ENCODE peak calls at places on chromosomes 11 and 22, in five cellular contexts. N is PC-3, F is A549, S is OCI-LY7, K is spleen. I is an unnamed sample.

GRCh38 chr11:94134651-94135512 is 6.2 kb downstream of the PANX1 start:
- DNase-seq in N (peak; percentile 90), S (no peak), K (no peak), F (no peak), I (peak; percentile 92)

GRCh38 chr11:94623120-94623735 is 56.1 kb downstream of the PIWIL4 start:
- DNase-seq in S (peak; percentile 63), N (peak; percentile 95), K (no peak), F (peak; percentile 82), I (peak; percentile 90)

GRCh38 chr11:47375020-47375419 is 3.3 kb downstream of the SPI1 start:
- DNase-seq in K (peak; percentile 75), N (no peak), F (no peak), S (no peak), I (no peak)

GRCh38 chr11:83046626-83047172 is 25.0 kb downstream of the RAB30 start:
- DNase-seq in K (no peak), S (no peak), N (no peak), F (no peak), I (no peak)

GRCh38 chr22:44616882-44617655 is 84.9 kb upstream of the PRR5 start:
- DNase-seq in K (no peak), N (no peak), F (no peak), S (no peak), I (no peak)

GRCh38 chr11:12214751-12215150 is 104.4 kb downstream of the MICAL2 start:
- DNase-seq in K (no peak), N (no peak), F (no peak), S (no peak), I (peak; percentile 36)

GRCh38 chr11:102800774-102801173 is 2.8 kb upstream of the MMP1 start:
- DNase-seq in N (no peak), F (no peak), S (no peak), K (no peak), I (no peak)

GRCh38 chr11:130634981-130635473 is 186.6 kb downstream of the ADAMTS15 start:
- DNase-seq in F (peak; percentile 27), S (no peak), K (no peak), N (peak; percentile 98), I (peak; percentile 90)

GRCh38 chr11:13256216-13256615 is 21.4 kb upstream of the BMAL1 start:
- DNase-seq in N (no peak), K (no peak), S (no peak), F (no peak), I (peak; percentile 56)

GRCh38 chr11:111977141-111978027 is 40.2 kb downstream of the DIXDC1 start:
- DNase-seq in S (no peak), F (no peak), N (peak; percentile 56), K (peak; percentile 82), I (peak; percentile 28)

GRCh38 chr22:44737414-44738346 is 14.7 kb upstream of the ARHGAP8 start:
- DNase-seq in S (no peak), K (no peak), F (no peak), N (no peak), I (no peak)

GRCh38 chr22:40746428-40747220 is 67.3 kb downstream of the MCHR1 start:
- DNase-seq in F (no peak), N (no peak), S (no peak), K (no peak), I (peak; percentile 69)

GRCh38 chr22:37231406-37232139 is 12.5 kb downstream of the RAC2 start:
- DNase-seq in F (no peak), K (peak; percentile 82), N (no peak), S (no peak), I (no peak)

GRCh38 chr11:128669491-128669890 is 24.4 kb upstream of the FLI1 start:
- DNase-seq in F (no peak), S (no peak), K (no peak), N (peak; percentile 61), I (peak; percentile 31)

GRCh38 chr11:33116535-33116934 is 44.7 kb downstream of the CSTF3 start:
- DNase-seq in S (no peak), N (peak; percentile 79), F (peak; percentile 10), K (no peak), I (peak; percentile 82)

GRCh38 chr11:122791836-122792235 is 46.5 kb upstream of the CRTAM start:
- DNase-seq in S (no peak), K (no peak), N (peak; percentile 52), F (no peak), I (peak; percentile 62)

GRCh38 chr11:61626580-61627380 is 45.9 kb upstream of the SYT7 start:
- DNase-seq in S (no peak), F (no peak), N (peak; percentile 98), K (no peak), I (peak; percentile 96)

GRCh38 chr11:31870609-31871309 is 59.6 kb upstream of the PAX6 start:
- DNase-seq in N (peak; percentile 67), S (no peak), K (no peak), F (peak; percentile 48), I (peak; percentile 58)

GRCh38 chr11:8277691-8278090 is 14.0 kb upstream of the LMO1 start:
- DNase-seq in K (peak; percentile 51), N (no peak), S (no peak), F (no peak), I (peak; percentile 60)

GRCh38 chr11:125275905-125276634 is 111.5 kb downstream of the PKNOX2 start:
- DNase-seq in S (no peak), K (no peak), N (no peak), F (no peak), I (no peak)

GRCh38 chr11:34266090-34266912 is 91.5 kb downstream of the ABTB2 start:
- DNase-seq in K (no peak), N (peak; percentile 78), F (no peak), S (no peak), I (peak; percentile 35)

GRCh38 chr22:26894766-26895485 is 237.5 kb downstream of the MIAT start:
- DNase-seq in S (no peak), F (peak; percentile 81), N (peak; percentile 71), K (no peak), I (peak; percentile 89)

GRCh38 chr11:87421422-87421821 is 383.7 kb downstream of the TMEM135 start:
- DNase-seq in S (peak; percentile 82), N (peak; percentile 97), F (peak; percentile 83), K (no peak), I (peak; percentile 90)

GRCh38 chr11:91755526-91755925 is 469.1 kb upstream of the FAT3 start:
- DNase-seq in N (peak; percentile 52), F (no peak), S (no peak), K (no peak), I (no peak)

GRCh38 chr22:19233189-19233661 is 54.7 kb upstream of the SLC25A1 start:
- DNase-seq in K (no peak), N (no peak), S (no peak), F (no peak), I (no peak)

GRCh38 chr11:45894555-45895247 is 9.2 kb downstream of the MAPK8IP1 start:
- DNase-seq in K (no peak), S (no peak), N (no peak), F (no peak), I (no peak)

GRCh38 chr22:39453765-39454378 is 2.9 kb upstream of the MGAT3 start:
- DNase-seq in F (no peak), S (no peak), K (no peak), N (no peak), I (no peak)

GRCh38 chr22:39456262-39457046 is at the start of gene MGAT3:
- DNase-seq in F (peak; percentile 18), K (peak; percentile 73), N (no peak), S (no peak), I (no peak)

GRCh38 chr22:39457047-39457545 is 284 bp downstream of the MGAT3 start:
- DNase-seq in F (no peak), N (no peak), S (no peak), K (peak; percentile 69), I (no peak)

GRCh38 chr22:39452740-39453040 is 4.1 kb upstream of the MGAT3 start:
- DNase-seq in F (no peak), K (no peak), N (no peak), S (no peak), I (no peak)

GRCh38 chr22:39454385-39454871 is 2.4 kb upstream of the MGAT3 start:
- DNase-seq in N (no peak), F (peak; percentile 64), K (no peak), S (no peak), I (no peak)
- H3K4me3 ChIP-seq in N (no peak overlapping the region), F (no peak overlapping the region), K (no peak overlapping the region), S (no peak overlapping the region), I (no peak overlapping the region)

GRCh38 chr11:17432041-17432440 is 43.6 kb upstream of the KCNJ11 start:
- DNase-seq in K (peak; percentile 44), F (no peak), N (no peak), S (no peak), I (no peak)
- H3K4me3 ChIP-seq in K (no peak overlapping the region), F (no peak overlapping the region), N (no peak overlapping the region), S (no peak overlapping the region), I (no peak overlapping the region)

DNA sequence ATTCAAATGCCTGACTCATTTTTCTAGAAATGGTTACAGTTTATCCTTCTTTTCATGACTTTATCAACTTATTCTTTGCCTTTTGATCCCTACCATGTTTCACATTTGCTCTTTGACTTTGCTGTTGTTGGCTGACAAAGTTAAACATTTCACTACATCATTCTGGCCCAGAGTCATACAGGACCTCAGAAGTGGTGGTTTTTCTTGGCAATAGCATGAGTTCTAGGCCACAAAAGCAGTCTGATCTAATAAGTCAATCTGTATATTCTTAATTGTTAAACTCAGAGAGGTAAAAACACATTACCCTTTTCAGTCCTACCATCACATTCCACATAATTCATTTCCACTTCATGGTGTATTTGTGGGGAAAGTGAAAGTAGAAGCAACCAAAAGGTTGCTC is 763.2 kb upstream of the TENM4 start:
- DNase-seq in K (no peak), F (no peak), N (no peak), S (no peak), I (no peak)
- H3K4me3 ChIP-seq in K (no peak overlapping the region), F (no peak overlapping the region), N (no peak overlapping the region), S (no peak overlapping the region), I (no peak overlapping the region)

GRCh38 chr11:73375830-73376167 is 400 bp upstream of the RELT start:
- DNase-seq in N (no peak), K (no peak), S (no peak), F (no peak), I (no peak)
- H3K4me3 ChIP-seq in N (no peak overlapping the region), K (peak overlapping the region; percentile 95), S (peak overlapping the region; percentile 98), F (no peak overlapping the region), I (peak overlapping the region; percentile 24)

GRCh38 chr11:132972565-132972964 is 559.7 kb downstream of the OPCML start:
- DNase-seq in F (no peak), S (no peak), K (no peak), N (no peak), I (no peak)

GRCh38 chr11:132977241-132977640 is 555.1 kb downstream of the OPCML start:
- DNase-seq in K (no peak), F (no peak), S (no peak), N (no peak), I (no peak)

GRCh38 chr11:132977746-132978145 is 554.6 kb downstream of the OPCML start:
- DNase-seq in K (no peak), S (no peak), F (no peak), N (no peak), I (no peak)

GRCh38 chr11:132973686-132974085 is 558.6 kb downstream of the OPCML start:
- DNase-seq in S (no peak), N (no peak), F (no peak), K (no peak), I (no peak)

DNA sequence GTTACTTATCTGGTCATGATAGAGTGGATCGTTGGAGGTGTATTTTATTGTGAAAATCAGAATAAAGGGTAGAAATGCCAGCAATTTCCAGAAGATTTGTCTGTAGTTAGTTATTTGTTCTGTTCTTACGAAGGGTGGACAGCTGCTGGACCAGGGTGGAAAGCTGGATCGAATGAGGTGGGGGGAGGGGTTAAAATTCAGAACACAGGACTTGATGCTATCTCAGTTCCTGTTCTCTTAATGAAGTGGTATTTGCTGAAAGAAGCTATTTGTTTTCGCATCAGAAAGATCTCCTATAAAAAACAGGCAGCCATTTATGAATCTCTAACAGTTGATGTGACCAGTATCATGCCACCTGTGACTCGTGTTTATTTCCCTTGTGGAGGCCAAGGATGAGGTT is 556.2 kb downstream of the OPCML start:
- DNase-seq in S (no peak), K (no peak), N (no peak), F (no peak), I (no peak)
- H3K4me3 ChIP-seq in S (no peak overlapping the region), K (no peak overlapping the region), N (no peak overlapping the region), F (no peak overlapping the region), I (no peak overlapping the region)